ENCODE peak calls at places on chromosome 20, in eight cellular contexts. One of them, this sample, is unnamed.

GRCh38 chr20:24694727-24695528 is 225.5 kb downstream of the SYNDIG1 start:
- DNase-seq in SW 1271: no peak
- DNase-seq in activated CD4-positive, alpha-beta memory T cell treated with anti-CD3 and anti-CD28 coated beads for 36 hours: no peak
- DNase-seq in AML-193: no peak
- DNase-seq in fibroblast of mammary gland: no peak
- DNase-seq in NCI-H1092 treated with DMSO at 0.1 percent for 48 hours: no peak
- DNase-seq in activated T-cell treated with anti-CD3 and anti-CD28 coated beads, Interleukin-2, amount 50 U/mL, for 4 hours: no peak
- DNase-seq in HT-29: no peak
- DNase-seq in this sample: no peak

GRCh38 chr20:24533449-24533848 is 64.0 kb downstream of the SYNDIG1 start:
- DNase-seq in fibroblast of mammary gland: no peak
- DNase-seq in AML-193: no peak
- DNase-seq in HT-29: peak
- DNase-seq in activated T-cell treated with anti-CD3 and anti-CD28 coated beads, Interleukin-2, amount 50 U/mL, for 4 hours: no peak
- DNase-seq in activated CD4-positive, alpha-beta memory T cell treated with anti-CD3 and anti-CD28 coated beads for 36 hours: no peak
- DNase-seq in SW 1271: no peak
- DNase-seq in NCI-H1092 treated with DMSO at 0.1 percent for 48 hours: no peak
- DNase-seq in this sample: no peak

GRCh38 chr20:16098890-16099639 is 474.2 kb downstream of the KIF16B start:
- DNase-seq in activated CD4-positive, alpha-beta memory T cell treated with anti-CD3 and anti-CD28 coated beads for 36 hours: no peak
- DNase-seq in NCI-H1092 treated with DMSO at 0.1 percent for 48 hours: no peak
- DNase-seq in fibroblast of mammary gland: peak
- DNase-seq in HT-29: no peak
- DNase-seq in SW 1271: no peak
- DNase-seq in AML-193: no peak
- DNase-seq in activated T-cell treated with anti-CD3 and anti-CD28 coated beads, Interleukin-2, amount 50 U/mL, for 4 hours: no peak
- DNase-seq in this sample: peak

GRCh38 chr20:11912013-11912663 is 5.6 kb upstream of the BTBD3 start:
- DNase-seq in activated T-cell treated with anti-CD3 and anti-CD28 coated beads, Interleukin-2, amount 50 U/mL, for 4 hours: no peak
- DNase-seq in NCI-H1092 treated with DMSO at 0.1 percent for 48 hours: peak
- DNase-seq in activated CD4-positive, alpha-beta memory T cell treated with anti-CD3 and anti-CD28 coated beads for 36 hours: no peak
- DNase-seq in fibroblast of mammary gland: peak
- DNase-seq in HT-29: peak
- DNase-seq in AML-193: peak
- DNase-seq in SW 1271: no peak
- DNase-seq in this sample: peak

GRCh38 chr20:13117200-13117599 is 103.9 kb upstream of the ISM1 start:
- DNase-seq in fibroblast of mammary gland: no peak
- DNase-seq in activated CD4-positive, alpha-beta memory T cell treated with anti-CD3 and anti-CD28 coated beads for 36 hours: no peak
- DNase-seq in activated T-cell treated with anti-CD3 and anti-CD28 coated beads, Interleukin-2, amount 50 U/mL, for 4 hours: no peak
- DNase-seq in NCI-H1092 treated with DMSO at 0.1 percent for 48 hours: no peak
- DNase-seq in AML-193: no peak
- DNase-seq in HT-29: no peak
- DNase-seq in SW 1271: no peak
- DNase-seq in this sample: no peak

GRCh38 chr20:31956556-31957220 is 4.8 kb upstream of the PDRG1 start:
- DNase-seq in AML-193: no peak
- DNase-seq in NCI-H1092 treated with DMSO at 0.1 percent for 48 hours: no peak
- DNase-seq in activated T-cell treated with anti-CD3 and anti-CD28 coated beads, Interleukin-2, amount 50 U/mL, for 4 hours: no peak
- DNase-seq in HT-29: no peak
- DNase-seq in activated CD4-positive, alpha-beta memory T cell treated with anti-CD3 and anti-CD28 coated beads for 36 hours: no peak
- DNase-seq in SW 1271: no peak
- DNase-seq in fibroblast of mammary gland: no peak
- DNase-seq in this sample: no peak

GRCh38 chr20:24960861-24961260 is 11.8 kb downstream of the CST7 start:
- DNase-seq in NCI-H1092 treated with DMSO at 0.1 percent for 48 hours: no peak
- DNase-seq in activated CD4-positive, alpha-beta memory T cell treated with anti-CD3 and anti-CD28 coated beads for 36 hours: no peak
- DNase-seq in HT-29: no peak
- DNase-seq in AML-193: no peak
- DNase-seq in activated T-cell treated with anti-CD3 and anti-CD28 coated beads, Interleukin-2, amount 50 U/mL, for 4 hours: no peak
- DNase-seq in SW 1271: no peak
- DNase-seq in fibroblast of mammary gland: no peak
- DNase-seq in this sample: no peak

GRCh38 chr20:50930139-50931047 is 844 bp downstream of the ADNP start:
- DNase-seq in activated T-cell treated with anti-CD3 and anti-CD28 coated beads, Interleukin-2, amount 50 U/mL, for 4 hours: peak
- DNase-seq in fibroblast of mammary gland: no peak
- DNase-seq in HT-29: peak
- DNase-seq in AML-193: no peak
- DNase-seq in NCI-H1092 treated with DMSO at 0.1 percent for 48 hours: peak
- DNase-seq in activated CD4-positive, alpha-beta memory T cell treated with anti-CD3 and anti-CD28 coated beads for 36 hours: peak
- DNase-seq in SW 1271: no peak
- DNase-seq in this sample: peak

GRCh38 chr20:17504898-17505663 is 26.1 kb downstream of the BFSP1 start:
- DNase-seq in NCI-H1092 treated with DMSO at 0.1 percent for 48 hours: peak
- DNase-seq in HT-29: peak
- DNase-seq in activated T-cell treated with anti-CD3 and anti-CD28 coated beads, Interleukin-2, amount 50 U/mL, for 4 hours: peak
- DNase-seq in activated CD4-positive, alpha-beta memory T cell treated with anti-CD3 and anti-CD28 coated beads for 36 hours: peak
- DNase-seq in fibroblast of mammary gland: peak
- DNase-seq in AML-193: peak
- DNase-seq in SW 1271: no peak
- DNase-seq in this sample: peak

GRCh38 chr20:44582321-44583025 is at the start of gene PKIG:
- DNase-seq in NCI-H1092 treated with DMSO at 0.1 percent for 48 hours: no peak
- DNase-seq in HT-29: no peak
- DNase-seq in activated CD4-positive, alpha-beta memory T cell treated with anti-CD3 and anti-CD28 coated beads for 36 hours: no peak
- DNase-seq in fibroblast of mammary gland: peak
- DNase-seq in SW 1271: no peak
- DNase-seq in activated T-cell treated with anti-CD3 and anti-CD28 coated beads, Interleukin-2, amount 50 U/mL, for 4 hours: no peak
- DNase-seq in AML-193: no peak
- DNase-seq in this sample: peak

GRCh38 chr20:25045343-25045712 is 12.6 kb downstream of the ACSS1 start:
- DNase-seq in fibroblast of mammary gland: no peak
- DNase-seq in NCI-H1092 treated with DMSO at 0.1 percent for 48 hours: no peak
- DNase-seq in activated CD4-positive, alpha-beta memory T cell treated with anti-CD3 and anti-CD28 coated beads for 36 hours: no peak
- DNase-seq in HT-29: no peak
- DNase-seq in SW 1271: no peak
- DNase-seq in AML-193: no peak
- DNase-seq in activated T-cell treated with anti-CD3 and anti-CD28 coated beads, Interleukin-2, amount 50 U/mL, for 4 hours: no peak
- DNase-seq in this sample: no peak

GRCh38 chr20:36301359-36302119 is 4.6 kb upstream of the DLGAP4 start:
- DNase-seq in AML-193: no peak
- DNase-seq in SW 1271: no peak
- DNase-seq in NCI-H1092 treated with DMSO at 0.1 percent for 48 hours: no peak
- DNase-seq in activated CD4-positive, alpha-beta memory T cell treated with anti-CD3 and anti-CD28 coated beads for 36 hours: no peak
- DNase-seq in HT-29: no peak
- DNase-seq in fibroblast of mammary gland: no peak
- DNase-seq in activated T-cell treated with anti-CD3 and anti-CD28 coated beads, Interleukin-2, amount 50 U/mL, for 4 hours: no peak
- DNase-seq in this sample: no peak

GRCh38 chr20:9038791-9039190 is 30.1 kb upstream of the PLCB4 start:
- DNase-seq in activated T-cell treated with anti-CD3 and anti-CD28 coated beads, Interleukin-2, amount 50 U/mL, for 4 hours: no peak
- DNase-seq in SW 1271: no peak
- DNase-seq in activated CD4-positive, alpha-beta memory T cell treated with anti-CD3 and anti-CD28 coated beads for 36 hours: no peak
- DNase-seq in fibroblast of mammary gland: peak
- DNase-seq in HT-29: no peak
- DNase-seq in AML-193: no peak
- DNase-seq in NCI-H1092 treated with DMSO at 0.1 percent for 48 hours: no peak
- DNase-seq in this sample: no peak

GRCh38 chr20:25072226-25072811 is 9.6 kb downstream of the VSX1 start:
- DNase-seq in HT-29: no peak
- DNase-seq in SW 1271: no peak
- DNase-seq in activated T-cell treated with anti-CD3 and anti-CD28 coated beads, Interleukin-2, amount 50 U/mL, for 4 hours: no peak
- DNase-seq in fibroblast of mammary gland: no peak
- DNase-seq in NCI-H1092 treated with DMSO at 0.1 percent for 48 hours: no peak
- DNase-seq in activated CD4-positive, alpha-beta memory T cell treated with anti-CD3 and anti-CD28 coated beads for 36 hours: no peak
- DNase-seq in AML-193: no peak
- DNase-seq in this sample: no peak

GRCh38 chr20:51497542-51498467 is 44.7 kb downstream of the NFATC2 start:
- DNase-seq in AML-193: no peak
- DNase-seq in fibroblast of mammary gland: no peak
- DNase-seq in activated T-cell treated with anti-CD3 and anti-CD28 coated beads, Interleukin-2, amount 50 U/mL, for 4 hours: peak
- DNase-seq in SW 1271: no peak
- DNase-seq in HT-29: no peak
- DNase-seq in activated CD4-positive, alpha-beta memory T cell treated with anti-CD3 and anti-CD28 coated beads for 36 hours: peak
- DNase-seq in NCI-H1092 treated with DMSO at 0.1 percent for 48 hours: no peak
- DNase-seq in this sample: peak

GRCh38 chr20:23200914-23201313 is 114.8 kb upstream of the CD93 start:
- DNase-seq in activated CD4-positive, alpha-beta memory T cell treated with anti-CD3 and anti-CD28 coated beads for 36 hours: peak
- DNase-seq in activated T-cell treated with anti-CD3 and anti-CD28 coated beads, Interleukin-2, amount 50 U/mL, for 4 hours: no peak
- DNase-seq in SW 1271: no peak
- DNase-seq in HT-29: peak
- DNase-seq in fibroblast of mammary gland: peak
- DNase-seq in AML-193: peak
- DNase-seq in NCI-H1092 treated with DMSO at 0.1 percent for 48 hours: peak
- DNase-seq in this sample: peak

GRCh38 chr20:10616212-10616611 is 57.6 kb downstream of the JAG1 start:
- DNase-seq in activated T-cell treated with anti-CD3 and anti-CD28 coated beads, Interleukin-2, amount 50 U/mL, for 4 hours: no peak
- DNase-seq in AML-193: no peak
- DNase-seq in NCI-H1092 treated with DMSO at 0.1 percent for 48 hours: no peak
- DNase-seq in fibroblast of mammary gland: no peak
- DNase-seq in activated CD4-positive, alpha-beta memory T cell treated with anti-CD3 and anti-CD28 coated beads for 36 hours: no peak
- DNase-seq in HT-29: no peak
- DNase-seq in SW 1271: no peak
- DNase-seq in this sample: no peak

GRCh38 chr20:45833883-45834796 is 541 bp downstream of the SNX21 start:
- DNase-seq in SW 1271: peak
- DNase-seq in activated CD4-positive, alpha-beta memory T cell treated with anti-CD3 and anti-CD28 coated beads for 36 hours: peak
- DNase-seq in AML-193: no peak
- DNase-seq in activated T-cell treated with anti-CD3 and anti-CD28 coated beads, Interleukin-2, amount 50 U/mL, for 4 hours: peak
- DNase-seq in fibroblast of mammary gland: peak
- DNase-seq in HT-29: peak
- DNase-seq in NCI-H1092 treated with DMSO at 0.1 percent for 48 hours: peak
- DNase-seq in this sample: peak

GRCh38 chr20:51462566-51463276 is 79.8 kb downstream of the NFATC2 start:
- DNase-seq in activated CD4-positive, alpha-beta memory T cell treated with anti-CD3 and anti-CD28 coated beads for 36 hours: no peak
- DNase-seq in activated T-cell treated with anti-CD3 and anti-CD28 coated beads, Interleukin-2, amount 50 U/mL, for 4 hours: no peak
- DNase-seq in fibroblast of mammary gland: peak
- DNase-seq in NCI-H1092 treated with DMSO at 0.1 percent for 48 hours: peak
- DNase-seq in HT-29: no peak
- DNase-seq in SW 1271: no peak
- DNase-seq in AML-193: no peak
- DNase-seq in this sample: no peak

GRCh38 chr20:50172347-50173013 is 18.1 kb upstream of the CEBPB start:
- DNase-seq in NCI-H1092 treated with DMSO at 0.1 percent for 48 hours: peak
- DNase-seq in HT-29: peak
- DNase-seq in activated T-cell treated with anti-CD3 and anti-CD28 coated beads, Interleukin-2, amount 50 U/mL, for 4 hours: no peak
- DNase-seq in SW 1271: peak
- DNase-seq in fibroblast of mammary gland: peak
- DNase-seq in activated CD4-positive, alpha-beta memory T cell treated with anti-CD3 and anti-CD28 coated beads for 36 hours: no peak
- DNase-seq in AML-193: no peak
- DNase-seq in this sample: no peak

GRCh38 chr20:22264917-22265316 is 319.5 kb downstream of the FOXA2 start:
- DNase-seq in activated CD4-positive, alpha-beta memory T cell treated with anti-CD3 and anti-CD28 coated beads for 36 hours: no peak
- DNase-seq in NCI-H1092 treated with DMSO at 0.1 percent for 48 hours: no peak
- DNase-seq in SW 1271: no peak
- DNase-seq in HT-29: no peak
- DNase-seq in activated T-cell treated with anti-CD3 and anti-CD28 coated beads, Interleukin-2, amount 50 U/mL, for 4 hours: no peak
- DNase-seq in fibroblast of mammary gland: no peak
- DNase-seq in AML-193: no peak
- DNase-seq in this sample: no peak

GRCh38 chr20:25213566-25214415 is 18.3 kb downstream of the ENTPD6 start:
- DNase-seq in activated T-cell treated with anti-CD3 and anti-CD28 coated beads, Interleukin-2, amount 50 U/mL, for 4 hours: no peak
- DNase-seq in SW 1271: no peak
- DNase-seq in AML-193: no peak
- DNase-seq in HT-29: no peak
- DNase-seq in activated CD4-positive, alpha-beta memory T cell treated with anti-CD3 and anti-CD28 coated beads for 36 hours: no peak
- DNase-seq in NCI-H1092 treated with DMSO at 0.1 percent for 48 hours: no peak
- DNase-seq in fibroblast of mammary gland: no peak
- DNase-seq in this sample: no peak

GRCh38 chr20:44745560-44746366 is at the start of gene KCNK15:
- DNase-seq in HT-29: no peak
- DNase-seq in AML-193: no peak
- DNase-seq in activated T-cell treated with anti-CD3 and anti-CD28 coated beads, Interleukin-2, amount 50 U/mL, for 4 hours: peak
- DNase-seq in activated CD4-positive, alpha-beta memory T cell treated with anti-CD3 and anti-CD28 coated beads for 36 hours: peak
- DNase-seq in fibroblast of mammary gland: no peak
- DNase-seq in SW 1271: no peak
- DNase-seq in NCI-H1092 treated with DMSO at 0.1 percent for 48 hours: no peak
- DNase-seq in this sample: no peak

GRCh38 chr20:38997622-38998021 is 35.5 kb downstream of the DHX35 start:
- DNase-seq in HT-29: no peak
- DNase-seq in activated CD4-positive, alpha-beta memory T cell treated with anti-CD3 and anti-CD28 coated beads for 36 hours: peak
- DNase-seq in SW 1271: no peak
- DNase-seq in fibroblast of mammary gland: no peak
- DNase-seq in NCI-H1092 treated with DMSO at 0.1 percent for 48 hours: no peak
- DNase-seq in activated T-cell treated with anti-CD3 and anti-CD28 coated beads, Interleukin-2, amount 50 U/mL, for 4 hours: peak
- DNase-seq in AML-193: no peak
- DNase-seq in this sample: peak

GRCh38 chr20:59776059-59776603 is 157.3 kb downstream of the SYCP2 start:
- DNase-seq in activated T-cell treated with anti-CD3 and anti-CD28 coated beads, Interleukin-2, amount 50 U/mL, for 4 hours: no peak
- DNase-seq in fibroblast of mammary gland: no peak
- DNase-seq in AML-193: no peak
- DNase-seq in NCI-H1092 treated with DMSO at 0.1 percent for 48 hours: no peak
- DNase-seq in HT-29: no peak
- DNase-seq in SW 1271: no peak
- DNase-seq in activated CD4-positive, alpha-beta memory T cell treated with anti-CD3 and anti-CD28 coated beads for 36 hours: no peak
- DNase-seq in this sample: no peak

GRCh38 chr20:62274332-62275262 is 28.2 kb upstream of the ADRM1 start:
- DNase-seq in activated CD4-positive, alpha-beta memory T cell treated with anti-CD3 and anti-CD28 coated beads for 36 hours: no peak
- DNase-seq in SW 1271: no peak
- DNase-seq in HT-29: no peak
- DNase-seq in fibroblast of mammary gland: no peak
- DNase-seq in activated T-cell treated with anti-CD3 and anti-CD28 coated beads, Interleukin-2, amount 50 U/mL, for 4 hours: no peak
- DNase-seq in NCI-H1092 treated with DMSO at 0.1 percent for 48 hours: no peak
- DNase-seq in AML-193: no peak
- DNase-seq in this sample: no peak

GRCh38 chr20:43746344-43747137 is 19.7 kb upstream of the GTSF1L start:
- DNase-seq in activated T-cell treated with anti-CD3 and anti-CD28 coated beads, Interleukin-2, amount 50 U/mL, for 4 hours: no peak
- DNase-seq in activated CD4-positive, alpha-beta memory T cell treated with anti-CD3 and anti-CD28 coated beads for 36 hours: no peak
- DNase-seq in fibroblast of mammary gland: no peak
- DNase-seq in AML-193: no peak
- DNase-seq in NCI-H1092 treated with DMSO at 0.1 percent for 48 hours: peak
- DNase-seq in SW 1271: no peak
- DNase-seq in HT-29: no peak
- DNase-seq in this sample: peak

GRCh38 chr20:46255440-46256104 is 52.7 kb downstream of the CDH22 start:
- DNase-seq in activated CD4-positive, alpha-beta memory T cell treated with anti-CD3 and anti-CD28 coated beads for 36 hours: no peak
- DNase-seq in NCI-H1092 treated with DMSO at 0.1 percent for 48 hours: peak
- DNase-seq in AML-193: no peak
- DNase-seq in SW 1271: no peak
- DNase-seq in fibroblast of mammary gland: peak
- DNase-seq in HT-29: peak
- DNase-seq in activated T-cell treated with anti-CD3 and anti-CD28 coated beads, Interleukin-2, amount 50 U/mL, for 4 hours: no peak
- DNase-seq in this sample: no peak

GRCh38 chr20:17822039-17822438 is 122.3 kb downstream of the BANF2 start:
- DNase-seq in fibroblast of mammary gland: peak
- DNase-seq in AML-193: no peak
- DNase-seq in NCI-H1092 treated with DMSO at 0.1 percent for 48 hours: no peak
- DNase-seq in activated CD4-positive, alpha-beta memory T cell treated with anti-CD3 and anti-CD28 coated beads for 36 hours: no peak
- DNase-seq in SW 1271: no peak
- DNase-seq in HT-29: peak
- DNase-seq in activated T-cell treated with anti-CD3 and anti-CD28 coated beads, Interleukin-2, amount 50 U/mL, for 4 hours: no peak
- DNase-seq in this sample: peak

This sample was measured in NB4.